ENCODE peak calls at places on chromosomes 6 and 20, in nine cellular contexts. One of them, this sample, is unnamed. For H3K27me3, the result is how much of the 10 kb centered on the place peaks cover.

GRCh38 chr20:48928832-48929725 is 7.6 kb downstream of the ARFGEF2 start:
- DNase-seq in heart right ventricle: no peak
- DNase-seq in esophagus muscularis mucosa: no peak
- DNase-seq in heart left ventricle: no peak
- DNase-seq in HL-60: no peak
- DNase-seq in CD8-positive, alpha-beta T cell: no peak
- DNase-seq in IMR-90: peak
- DNase-seq in AG04450: no peak
- DNase-seq in cardiac muscle cell: no peak
- DNase-seq in this sample: peak

GRCh38 chr6:42426191-42426590 is 25.5 kb downstream of the TRERF1 start:
- DNase-seq in CD8-positive, alpha-beta T cell: no peak
- DNase-seq in HL-60: no peak
- DNase-seq in IMR-90: no peak
- DNase-seq in AG04450: no peak
- DNase-seq in esophagus muscularis mucosa: no peak
- DNase-seq in heart left ventricle: no peak
- DNase-seq in heart right ventricle: no peak
- DNase-seq in cardiac muscle cell: no peak
- DNase-seq in this sample: no peak

GRCh38 chr6:21898107-21898796 is 304.7 kb downstream of the SOX4 start:
- DNase-seq in AG04450: peak
- DNase-seq in CD8-positive, alpha-beta T cell: no peak
- DNase-seq in HL-60: no peak
- DNase-seq in heart right ventricle: no peak
- DNase-seq in esophagus muscularis mucosa: no peak
- DNase-seq in heart left ventricle: no peak
- DNase-seq in IMR-90: peak
- DNase-seq in cardiac muscle cell: no peak
- DNase-seq in this sample: no peak

GRCh38 chr20:40868568-40869223 is 159.9 kb upstream of the TOP1 start:
- DNase-seq in CD8-positive, alpha-beta T cell: no peak
- DNase-seq in heart right ventricle: no peak
- DNase-seq in heart left ventricle: peak
- DNase-seq in IMR-90: peak
- DNase-seq in AG04450: peak
- DNase-seq in HL-60: no peak
- DNase-seq in cardiac muscle cell: no peak
- DNase-seq in esophagus muscularis mucosa: no peak
- DNase-seq in this sample: peak

GRCh38 chr6:28803337-28803709 is 120.5 kb downstream of the TRIM27 start:
- DNase-seq in esophagus muscularis mucosa: no peak
- DNase-seq in AG04450: no peak
- DNase-seq in heart left ventricle: no peak
- DNase-seq in IMR-90: no peak
- DNase-seq in heart right ventricle: no peak
- DNase-seq in cardiac muscle cell: no peak
- DNase-seq in HL-60: no peak
- DNase-seq in CD8-positive, alpha-beta T cell: no peak
- DNase-seq in this sample: no peak

GRCh38 chr20:33552519-33552918 is 62.6 kb downstream of the CBFA2T2 start:
- DNase-seq in cardiac muscle cell: no peak
- DNase-seq in AG04450: no peak
- DNase-seq in heart left ventricle: no peak
- DNase-seq in heart right ventricle: no peak
- DNase-seq in esophagus muscularis mucosa: no peak
- DNase-seq in CD8-positive, alpha-beta T cell: no peak
- DNase-seq in IMR-90: no peak
- DNase-seq in HL-60: no peak
- DNase-seq in this sample: no peak

GRCh38 chr6:63573899-63574553 is 1.7 kb downstream of the LOC128125822 start:
- DNase-seq in heart left ventricle: no peak
- DNase-seq in cardiac muscle cell: peak
- DNase-seq in HL-60: peak
- DNase-seq in IMR-90: peak
- DNase-seq in CD8-positive, alpha-beta T cell: peak
- DNase-seq in AG04450: no peak
- DNase-seq in esophagus muscularis mucosa: no peak
- DNase-seq in heart right ventricle: no peak
- DNase-seq in this sample: no peak

GRCh38 chr20:62651285-62652021 is 9.2 kb downstream of the SLCO4A1 start:
- DNase-seq in esophagus muscularis mucosa: no peak
- DNase-seq in AG04450: no peak
- DNase-seq in CD8-positive, alpha-beta T cell: peak
- DNase-seq in heart left ventricle: peak
- DNase-seq in IMR-90: peak
- DNase-seq in HL-60: peak
- DNase-seq in cardiac muscle cell: peak
- DNase-seq in heart right ventricle: peak
- DNase-seq in this sample: peak

GRCh38 chr20:50189681-50190250 is 864 bp upstream of the CEBPB start:
- DNase-seq in esophagus muscularis mucosa: no peak
- DNase-seq in heart right ventricle: peak
- DNase-seq in IMR-90: no peak
- DNase-seq in AG04450: no peak
- DNase-seq in cardiac muscle cell: no peak
- DNase-seq in HL-60: no peak
- DNase-seq in heart left ventricle: peak
- DNase-seq in CD8-positive, alpha-beta T cell: peak
- DNase-seq in this sample: peak

GRCh38 chr6:143410859-143411270 is 39.6 kb downstream of the ADAT2 start:
- DNase-seq in esophagus muscularis mucosa: no peak
- DNase-seq in AG04450: no peak
- DNase-seq in CD8-positive, alpha-beta T cell: no peak
- DNase-seq in heart right ventricle: no peak
- DNase-seq in IMR-90: peak
- DNase-seq in heart left ventricle: no peak
- DNase-seq in HL-60: no peak
- DNase-seq in cardiac muscle cell: no peak
- DNase-seq in this sample: no peak

GRCh38 chr6:1598886-1599285 is 10.8 kb upstream of the FOXC1 start:
- DNase-seq in HL-60: no peak
- DNase-seq in CD8-positive, alpha-beta T cell: no peak
- DNase-seq in cardiac muscle cell: no peak
- DNase-seq in heart left ventricle: peak
- DNase-seq in esophagus muscularis mucosa: no peak
- DNase-seq in AG04450: no peak
- DNase-seq in IMR-90: no peak
- DNase-seq in heart right ventricle: no peak
- DNase-seq in this sample: no peak
- H3K27me3 ChIP-seq in HL-60: half or more
- H3K27me3 ChIP-seq in CD8-positive, alpha-beta T cell: under half
- H3K27me3 ChIP-seq in cardiac muscle cell: under half
- H3K27me3 ChIP-seq in heart left ventricle: half or more
- H3K27me3 ChIP-seq in esophagus muscularis mucosa: under half
- H3K27me3 ChIP-seq in AG04450: under half
- H3K27me3 ChIP-seq in IMR-90: under half
- H3K27me3 ChIP-seq in heart right ventricle: half or more
- H3K27me3 ChIP-seq in this sample: under half

GRCh38 chr6:90212274-90212673 is 84.4 kb downstream of the BACH2 start:
- DNase-seq in IMR-90: no peak
- DNase-seq in HL-60: no peak
- DNase-seq in CD8-positive, alpha-beta T cell: no peak
- DNase-seq in AG04450: no peak
- DNase-seq in esophagus muscularis mucosa: no peak
- DNase-seq in heart left ventricle: no peak
- DNase-seq in heart right ventricle: no peak
- DNase-seq in cardiac muscle cell: no peak
- DNase-seq in this sample: no peak
- TF ChIP-seq CTCF in IMR-90: no peak
- TF ChIP-seq CTCF in HL-60: no peak
- TF ChIP-seq CTCF in CD8-positive, alpha-beta T cell: no peak
- TF ChIP-seq CTCF in AG04450: no peak
- TF ChIP-seq CTCF in esophagus muscularis mucosa: no peak
- TF ChIP-seq CTCF in heart left ventricle: no peak
- TF ChIP-seq CTCF in heart right ventricle: no peak
- TF ChIP-seq CTCF in cardiac muscle cell: no peak
- TF ChIP-seq CTCF in this sample: no peak

GRCh38 chr20:2135018-2135417 is 33.4 kb downstream of the STK35 start:
- DNase-seq in heart right ventricle: no peak
- DNase-seq in CD8-positive, alpha-beta T cell: no peak
- DNase-seq in cardiac muscle cell: no peak
- DNase-seq in AG04450: no peak
- DNase-seq in esophagus muscularis mucosa: no peak
- DNase-seq in heart left ventricle: no peak
- DNase-seq in HL-60: no peak
- DNase-seq in IMR-90: no peak
- DNase-seq in this sample: no peak
- H3K27me3 ChIP-seq in heart right ventricle: under half
- H3K27me3 ChIP-seq in CD8-positive, alpha-beta T cell: under half
- H3K27me3 ChIP-seq in cardiac muscle cell: under half
- H3K27me3 ChIP-seq in AG04450: under half
- H3K27me3 ChIP-seq in esophagus muscularis mucosa: under half
- H3K27me3 ChIP-seq in heart left ventricle: under half
- H3K27me3 ChIP-seq in HL-60: under half
- H3K27me3 ChIP-seq in IMR-90: under half
- H3K27me3 ChIP-seq in this sample: under half

DNA sequence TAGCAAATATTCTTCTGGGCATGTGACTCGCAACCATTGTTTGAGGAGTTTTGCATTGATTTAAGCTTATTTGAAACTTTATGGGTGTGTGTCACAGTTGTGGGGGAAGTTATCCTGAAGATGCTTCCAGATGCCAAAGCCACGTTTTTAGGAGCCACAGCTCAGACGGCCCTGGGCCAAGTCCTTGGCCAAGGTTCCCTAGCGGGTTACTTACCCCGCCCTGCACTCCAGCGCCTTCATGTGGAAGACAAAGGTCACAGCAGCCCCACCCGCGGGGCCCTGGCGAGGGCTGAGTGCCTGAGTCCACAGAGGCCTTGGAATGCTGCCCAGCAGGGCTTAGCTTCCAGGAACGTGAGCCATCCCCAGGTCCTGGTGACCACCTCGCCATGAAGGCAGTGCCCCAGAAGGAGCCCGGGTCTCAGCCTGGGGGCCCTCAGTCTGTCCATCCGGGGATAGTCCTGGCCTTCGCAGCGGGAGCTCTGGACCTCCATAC is 308.3 kb downstream of the CDH4 start:
- DNase-seq in IMR-90: peak
- DNase-seq in heart right ventricle: no peak
- DNase-seq in AG04450: no peak
- DNase-seq in HL-60: no peak
- DNase-seq in esophagus muscularis mucosa: no peak
- DNase-seq in heart left ventricle: peak
- DNase-seq in CD8-positive, alpha-beta T cell: no peak
- DNase-seq in cardiac muscle cell: no peak
- DNase-seq in this sample: no peak
- TF ChIP-seq CTCF in IMR-90: peak
- TF ChIP-seq CTCF in heart right ventricle: no peak
- TF ChIP-seq CTCF in AG04450: peak
- TF ChIP-seq CTCF in HL-60: no peak
- TF ChIP-seq CTCF in esophagus muscularis mucosa: no peak
- TF ChIP-seq CTCF in heart left ventricle: no peak
- TF ChIP-seq CTCF in CD8-positive, alpha-beta T cell: no peak
- TF ChIP-seq CTCF in cardiac muscle cell: no peak
- TF ChIP-seq CTCF in this sample: no peak

GRCh38 chr6:397604-398003 is 6.1 kb downstream of the IRF4 start:
- DNase-seq in IMR-90: no peak
- DNase-seq in heart right ventricle: no peak
- DNase-seq in CD8-positive, alpha-beta T cell: no peak
- DNase-seq in HL-60: no peak
- DNase-seq in heart left ventricle: no peak
- DNase-seq in cardiac muscle cell: no peak
- DNase-seq in AG04450: no peak
- DNase-seq in esophagus muscularis mucosa: no peak
- DNase-seq in this sample: no peak
- H3K27me3 ChIP-seq in IMR-90: half or more
- H3K27me3 ChIP-seq in heart right ventricle: half or more
- H3K27me3 ChIP-seq in CD8-positive, alpha-beta T cell: under half
- H3K27me3 ChIP-seq in HL-60: under half
- H3K27me3 ChIP-seq in heart left ventricle: under half
- H3K27me3 ChIP-seq in cardiac muscle cell: half or more
- H3K27me3 ChIP-seq in AG04450: half or more
- H3K27me3 ChIP-seq in esophagus muscularis mucosa: under half
- H3K27me3 ChIP-seq in this sample: under half